ENCODE peak calls at places on chromosome 21, in four cellular contexts. J is LNCaP clone FGC; I is effector memory CD4-positive, alpha-beta T cell; Z is Right ventricle myocardium superior. X is an unnamed sample.
A peak's percentile ranks its signal among the peaks of the same experiment; 100 is the strongest.

GRCh38 chr21:39502631-39503030 is 50.9 kb downstream of the SH3BGR start:
- DNase-seq in J (no peak), I (no peak), Z (no peak), X (no peak)

GRCh38 chr21:39454949-39455668 is 3.3 kb downstream of the SH3BGR start:
- DNase-seq in J (peak; percentile 36), I (no peak), Z (no peak), X (no peak)

GRCh38 chr21:16563795-16564194 is 834.0 kb downstream of the USP25 start:
- DNase-seq in J (no peak), I (no peak), Z (peak; percentile 31), X (peak; percentile 39)

GRCh38 chr21:26169061-26169610 is 1.4 kb downstream of the APP start:
- DNase-seq in J (no peak), I (no peak), Z (peak; percentile 53), X (peak; percentile 77)

GRCh38 chr21:42627527-42628289 is 25.7 kb upstream of the PDE9A start:
- DNase-seq in J (no peak), I (no peak), Z (peak; percentile 88), X (no peak)

GRCh38 chr21:31753949-31754348 is 22.0 kb upstream of the SCAF4 start:
- DNase-seq in J (no peak), I (no peak), Z (no peak), X (no peak)

GRCh38 chr21:44708866-44709425 is 2.4 kb downstream of the TSPEAR start:
- DNase-seq in J (no peak), I (no peak), Z (no peak), X (no peak)

GRCh38 chr21:38988211-38989096 is 182.7 kb downstream of the ETS2 start:
- DNase-seq in J (no peak), I (no peak), Z (no peak), X (no peak)

GRCh38 chr21:33025471-33026298 is at the start of gene OLIG2:
- DNase-seq in J (no peak), I (no peak), Z (no peak), X (peak; percentile 25)

GRCh38 chr21:15134711-15135110 is 69.9 kb upstream of the NRIP1 start:
- DNase-seq in J (no peak), I (no peak), Z (no peak), X (no peak)

GRCh38 chr21:36698160-36699025 is 522 bp upstream of the SIM2 start:
- DNase-seq in J (no peak), I (no peak), Z (no peak), X (peak; percentile 17)

GRCh38 chr21:15250384-15250783 is 185.6 kb upstream of the NRIP1 start:
- DNase-seq in J (no peak), I (no peak), Z (no peak), X (no peak)

GRCh38 chr21:15826147-15826780 is 96.5 kb downstream of the USP25 start:
- DNase-seq in J (peak; percentile 56), I (no peak), Z (no peak), X (no peak)

GRCh38 chr21:34358866-34359265 is 4.9 kb upstream of the KCNE2 start:
- DNase-seq in J (no peak), I (no peak), Z (no peak), X (no peak)

GRCh38 chr21:35204850-35205564 is 155.9 kb upstream of the RUNX1 start:
- DNase-seq in J (no peak), I (no peak), Z (peak; percentile 81), X (peak; percentile 68)

GRCh38 chr21:27831177-27831576 is 864.3 kb upstream of the ADAMTS5 start:
- DNase-seq in J (no peak), I (no peak), Z (no peak), X (no peak)

GRCh38 chr21:37405629-37406028 is 39.1 kb downstream of the DYRK1A start:
- DNase-seq in J (no peak), I (no peak), Z (no peak), X (no peak)

GRCh38 chr21:38920631-38921398 is 115.1 kb downstream of the ETS2 start:
- DNase-seq in J (no peak), I (no peak), Z (no peak), X (peak; percentile 46)

GRCh38 chr21:17002628-17003027 is 510.2 kb upstream of the CXADR start:
- DNase-seq in J (no peak), I (no peak), Z (no peak), X (no peak)

GRCh38 chr21:16455978-16456377 is 726.2 kb downstream of the USP25 start:
- DNase-seq in J (no peak), I (no peak), Z (no peak), X (no peak)

GRCh38 chr21:32135401-32136363 is 143.2 kb downstream of the MIS18A start:
- DNase-seq in J (no peak), I (no peak), Z (no peak), X (no peak)

GRCh38 chr21:46428987-46429710 is 29.5 kb upstream of the DIP2A start:
- DNase-seq in J (no peak), I (no peak), Z (peak; percentile 37), X (no peak)

GRCh38 chr21:19420607-19421006 is 1017.0 kb upstream of the TMPRSS15 start:
- DNase-seq in J (no peak), I (no peak), Z (no peak), X (no peak)

GRCh38 chr21:45747233-45747766 is 103.8 kb downstream of the PCBP3 start:
- DNase-seq in J (no peak), I (no peak), Z (no peak), X (no peak)

GRCh38 chr21:46128983-46129571 is 26.3 kb downstream of the FTCD start:
- DNase-seq in J (no peak), I (no peak), Z (peak; percentile 49), X (no peak)

GRCh38 chr21:36355071-36355680 is 30.0 kb upstream of the CHAF1B start:
- DNase-seq in J (no peak), I (no peak), Z (no peak), X (no peak)

GRCh38 chr21:21468003-21468402 is 469.8 kb downstream of the NCAM2 start:
- DNase-seq in J (no peak), I (no peak), Z (no peak), X (no peak)

GRCh38 chr21:44000360-44000759 is 11.7 kb upstream of the TRAPPC10 start:
- DNase-seq in J (no peak), I (no peak), Z (peak; percentile 39), X (no peak)

GRCh38 chr21:45638707-45639106 is 4.8 kb upstream of the PCBP3 start:
- DNase-seq in J (no peak), I (no peak), Z (no peak), X (no peak)

GRCh38 chr21:45138199-45139002 is 64.0 kb downstream of the ADARB1 start:
- DNase-seq in J (no peak), I (peak; percentile 36), Z (peak; percentile 82), X (peak; percentile 63)

GRCh38 chr21:34189506-34189905 is 116.1 kb downstream of the MRPS6 start:
- DNase-seq in J (no peak), I (no peak), Z (no peak), X (no peak)

GRCh38 chr21:34796518-34797201 is 127.9 kb downstream of the CLIC6 start:
- DNase-seq in J (no peak), I (no peak), Z (no peak), X (no peak)

GRCh38 chr21:26717146-26717739 is 128.0 kb downstream of the ADAMTS1 start:
- DNase-seq in J (no peak), I (no peak), Z (no peak), X (peak; percentile 9)

GRCh38 chr21:41316641-41317392 is at the start of gene FAM3B:
- DNase-seq in J (no peak), I (no peak), Z (no peak), X (no peak)

GRCh38 chr21:23021481-23021880 is 2023.3 kb downstream of the NCAM2 start:
- DNase-seq in J (no peak), I (no peak), Z (no peak), X (no peak)

GRCh38 chr21:14699433-14700410 is 153.6 kb upstream of the SAMSN1 start:
- DNase-seq in J (peak; percentile 94), I (no peak), Z (no peak), X (no peak)

GRCh38 chr21:44962481-44962966 is 22.7 kb downstream of the SLX9 start:
- DNase-seq in J (no peak), I (no peak), Z (peak; percentile 43), X (peak; percentile 92)

GRCh38 chr21:26125433-26126167 is 45.0 kb downstream of the APP start:
- DNase-seq in J (no peak), I (no peak), Z (no peak), X (no peak)

GRCh38 chr21:46357684-46358425 is 33.9 kb downstream of the PCNT start:
- DNase-seq in J (no peak), I (no peak), Z (peak; percentile 16), X (no peak)

X was measured in AG08396.